ENCODE peak calls at places on chromosome 3, in eight cellular contexts. R is RWPE1, C is NCI-H748 treated with DMSO at 0.1 percent for 48 hours, X is amygdala, B is WTC11, N is Caki2, S is bronchial epithelial cell, T is mesenchymal stem cell. O is an unnamed sample.

GRCh38 chr3:21779909-21780308 is 28.9 kb upstream of the ZNF385D start:
- DNase-seq in R (no peak), C (no peak), X (no peak), B (no peak), N (no peak), S (peak), T (no peak), O (peak)

GRCh38 chr3:171183042-171183441 is 156.5 kb upstream of the SLC2A2 start:
- DNase-seq in R (no peak), C (no peak), X (peak), B (no peak), N (no peak), S (no peak), T (peak), O (no peak)

GRCh38 chr3:115624029-115624645 is 827 bp downstream of the GAP43 start:
- DNase-seq in R (no peak), C (no peak), X (no peak), B (peak), N (no peak), S (no peak), T (no peak), O (no peak)

GRCh38 chr3:151900460-151900859 is 27.0 kb downstream of the SUCNR1 start:
- DNase-seq in R (no peak), C (no peak), X (no peak), B (no peak), N (no peak), S (no peak), T (peak), O (no peak)

GRCh38 chr3:127226451-127226850 is 33.5 kb downstream of the PRR23E start:
- DNase-seq in R (peak), C (no peak), X (no peak), B (no peak), N (no peak), S (peak), T (no peak), O (no peak)

GRCh38 chr3:45538641-45538986 is 55.9 kb upstream of the LIMD1 start:
- DNase-seq in R (no peak), C (no peak), X (no peak), B (no peak), N (no peak), S (no peak), T (no peak), O (no peak)

GRCh38 chr3:113166719-113167492 is 44.5 kb upstream of the BOC start:
- DNase-seq in R (no peak), C (no peak), X (no peak), B (peak), N (no peak), S (no peak), T (peak), O (no peak)

GRCh38 chr3:194931366-194931765 is 245.7 kb downstream of the FAM43A start:
- DNase-seq in R (no peak), C (no peak), X (no peak), B (no peak), N (no peak), S (no peak), T (peak), O (no peak)

GRCh38 chr3:2950159-2950558 is 160.0 kb downstream of the IL5RA start:
- DNase-seq in R (no peak), C (no peak), X (no peak), B (no peak), N (no peak), S (peak), T (no peak), O (no peak)

GRCh38 chr3:149611149-149611548 is 46.7 kb downstream of the WWTR1 start:
- DNase-seq in R (no peak), C (no peak), X (no peak), B (no peak), N (no peak), S (no peak), T (no peak), O (peak)

GRCh38 chr3:122572940-122573412 is 4.5 kb upstream of the PARP15 start:
- DNase-seq in R (peak), C (no peak), X (no peak), B (no peak), N (peak), S (peak), T (peak), O (peak)

GRCh38 chr3:134832585-134832984 is 37.5 kb downstream of the EPHB1 start:
- DNase-seq in R (no peak), C (no peak), X (no peak), B (no peak), N (no peak), S (no peak), T (no peak), O (no peak)

GRCh38 chr3:151107701-151108100 is 22.2 kb downstream of the MED12L start:
- DNase-seq in R (no peak), C (no peak), X (no peak), B (no peak), N (no peak), S (no peak), T (peak), O (no peak)

GRCh38 chr3:186526256-186526606 is 17.9 kb downstream of the CRYGS start:
- DNase-seq in R (no peak), C (no peak), X (no peak), B (no peak), N (no peak), S (no peak), T (no peak), O (no peak)

GRCh38 chr3:19427417-19428149 is 279.3 kb downstream of the KCNH8 start:
- DNase-seq in R (no peak), C (no peak), X (no peak), B (no peak), N (no peak), S (no peak), T (no peak), O (no peak)

GRCh38 chr3:9951962-9952805 is at the start of gene PRRT3:
- DNase-seq in R (peak), C (no peak), X (no peak), B (peak), N (no peak), S (no peak), T (peak), O (no peak)

GRCh38 chr3:120693439-120694172 is 11.6 kb upstream of the HGD start:
- DNase-seq in R (no peak), C (peak), X (no peak), B (no peak), N (peak), S (peak), T (peak), O (peak)

GRCh38 chr3:5160926-5161858 is 26.3 kb upstream of the EDEM1 start:
- DNase-seq in R (peak), C (no peak), X (no peak), B (no peak), N (no peak), S (peak), T (peak), O (no peak)

GRCh38 chr3:45582407-45582806 is 12.1 kb upstream of the LIMD1 start:
- DNase-seq in R (no peak), C (no peak), X (no peak), B (no peak), N (no peak), S (no peak), T (peak), O (no peak)

GRCh38 chr3:177195242-177195940 is 1.9 kb downstream of the TBL1XR1 start:
- DNase-seq in R (peak), C (peak), X (no peak), B (no peak), N (peak), S (peak), T (peak), O (peak)

GRCh38 chr3:196837819-196838420 is 29.8 kb upstream of the SENP5 start:
- DNase-seq in R (peak), C (peak), X (peak), B (peak), N (no peak), S (peak), T (peak), O (peak)

GRCh38 chr3:175426805-175427204 is 567.7 kb downstream of the NAALADL2 start:
- DNase-seq in R (peak), C (no peak), X (no peak), B (no peak), N (peak), S (peak), T (no peak), O (no peak)

GRCh38 chr3:119990888-119991287 is 103.4 kb downstream of the GSK3B start:
- DNase-seq in R (peak), C (no peak), X (no peak), B (no peak), N (no peak), S (peak), T (peak), O (peak)

O was measured in endothelial cell of umbilical vein.